ENCODE peak calls at places on chromosomes 16 and 17, in four cellular contexts. One of them, this sample, is unnamed.

GRCh38 chr16:80570106-80570478 is 29.3 kb downstream of the DYNLRB2 start:
- DNase-seq in lung: no peak
- DNase-seq in neural crest cell: no peak
- DNase-seq in esophagus squamous epithelium: no peak
- DNase-seq in this sample: peak; percentile 6

GRCh38 chr17:68437979-68438877 is 19.1 kb downstream of the WIPI1 start:
- DNase-seq in lung: no peak
- DNase-seq in neural crest cell: no peak
- DNase-seq in esophagus squamous epithelium: no peak
- DNase-seq in this sample: no peak

GRCh38 chr16:85612191-85612800 is 826 bp upstream of the GSE1 start:
- DNase-seq in lung: peak; percentile 93
- DNase-seq in neural crest cell: no peak
- DNase-seq in esophagus squamous epithelium: no peak
- DNase-seq in this sample: peak; percentile 97

GRCh38 chr16:26530584-26531289 is 536.0 kb upstream of the C16orf82 start:
- DNase-seq in lung: no peak
- DNase-seq in neural crest cell: no peak
- DNase-seq in esophagus squamous epithelium: no peak
- DNase-seq in this sample: no peak

GRCh38 chr16:84616515-84616914 is 1.4 kb downstream of the COTL1 start:
- DNase-seq in lung: no peak
- DNase-seq in neural crest cell: no peak
- DNase-seq in esophagus squamous epithelium: no peak
- DNase-seq in this sample: no peak

GRCh38 chr17:47800686-47801085 is 20.9 kb downstream of the OSBPL7 start:
- DNase-seq in lung: no peak
- DNase-seq in neural crest cell: no peak
- DNase-seq in esophagus squamous epithelium: no peak
- DNase-seq in this sample: no peak

GRCh38 chr16:84652565-84652964 is 4.3 kb downstream of the KLHL36 start:
- DNase-seq in lung: no peak
- DNase-seq in neural crest cell: no peak
- DNase-seq in esophagus squamous epithelium: no peak
- DNase-seq in this sample: no peak

GRCh38 chr16:19354371-19354770 is 63.3 kb upstream of the TMC5 start:
- DNase-seq in lung: no peak
- DNase-seq in neural crest cell: no peak
- DNase-seq in esophagus squamous epithelium: no peak
- DNase-seq in this sample: no peak

GRCh38 chr16:82229800-82230619 is 60.0 kb upstream of the MPHOSPH6 start:
- DNase-seq in lung: peak; percentile 75
- DNase-seq in neural crest cell: peak; percentile 81
- DNase-seq in esophagus squamous epithelium: no peak
- DNase-seq in this sample: peak; percentile 73

GRCh38 chr16:13168091-13168572 is 266.7 kb downstream of the SHISA9 start:
- DNase-seq in lung: no peak
- DNase-seq in neural crest cell: no peak
- DNase-seq in esophagus squamous epithelium: no peak
- DNase-seq in this sample: no peak

GRCh38 chr17:46942441-46943217 is 19.7 kb downstream of the GOSR2 start:
- DNase-seq in lung: peak; percentile 58
- DNase-seq in neural crest cell: peak; percentile 77
- DNase-seq in esophagus squamous epithelium: no peak
- DNase-seq in this sample: peak; percentile 76

GRCh38 chr16:64153718-64154117 is 968.1 kb downstream of the CDH11 start:
- DNase-seq in lung: no peak
- DNase-seq in neural crest cell: no peak
- DNase-seq in esophagus squamous epithelium: no peak
- DNase-seq in this sample: peak; percentile 52

GRCh38 chr16:65889533-65889966 is 476.9 kb upstream of the CDH5 start:
- DNase-seq in lung: no peak
- DNase-seq in neural crest cell: no peak
- DNase-seq in esophagus squamous epithelium: no peak
- DNase-seq in this sample: no peak

GRCh38 chr16:74297296-74297665 is 667 bp downstream of the PSMD7 start:
- DNase-seq in lung: no peak
- DNase-seq in neural crest cell: no peak
- DNase-seq in esophagus squamous epithelium: no peak
- DNase-seq in this sample: peak; percentile 14

GRCh38 chr17:9200197-9200662 is 178.9 kb downstream of the NTN1 start:
- DNase-seq in lung: no peak
- DNase-seq in neural crest cell: no peak
- DNase-seq in esophagus squamous epithelium: no peak
- DNase-seq in this sample: no peak

GRCh38 chr16:46848768-46849764 is 18.1 kb upstream of the C16orf87 start:
- DNase-seq in lung: no peak
- DNase-seq in neural crest cell: no peak
- DNase-seq in esophagus squamous epithelium: no peak
- DNase-seq in this sample: no peak

GRCh38 chr16:16143038-16143763 is 80.1 kb downstream of the ABCC6 start:
- DNase-seq in lung: no peak
- DNase-seq in neural crest cell: no peak
- DNase-seq in esophagus squamous epithelium: no peak
- DNase-seq in this sample: no peak

GRCh38 chr16:4110680-4111079 is 5.6 kb downstream of the ADCY9 start:
- DNase-seq in lung: peak; percentile 50
- DNase-seq in neural crest cell: no peak
- DNase-seq in esophagus squamous epithelium: no peak
- DNase-seq in this sample: no peak

GRCh38 chr17:60305141-60305540 is 86.8 kb downstream of the USP32 start:
- DNase-seq in lung: no peak
- DNase-seq in neural crest cell: no peak
- DNase-seq in esophagus squamous epithelium: no peak
- DNase-seq in this sample: no peak

GRCh38 chr16:19137621-19138128 is 23.9 kb downstream of the ITPRIPL2 start:
- DNase-seq in lung: no peak
- DNase-seq in neural crest cell: no peak
- DNase-seq in esophagus squamous epithelium: no peak
- DNase-seq in this sample: no peak

GRCh38 chr17:82327289-82327688 is 6.3 kb downstream of the SECTM1 start:
- DNase-seq in lung: no peak
- DNase-seq in neural crest cell: no peak
- DNase-seq in esophagus squamous epithelium: no peak
- DNase-seq in this sample: no peak

GRCh38 chr17:82328994-82329507 is 4.5 kb downstream of the SECTM1 start:
- DNase-seq in lung: no peak
- DNase-seq in neural crest cell: no peak
- DNase-seq in esophagus squamous epithelium: no peak
- DNase-seq in this sample: no peak

GRCh38 chr17:82327757-82328140 is 5.8 kb downstream of the SECTM1 start:
- DNase-seq in lung: no peak
- DNase-seq in neural crest cell: no peak
- DNase-seq in esophagus squamous epithelium: no peak
- DNase-seq in this sample: no peak

GRCh38 chr17:82329683-82330321 is 3.8 kb downstream of the SECTM1 start:
- DNase-seq in lung: no peak
- DNase-seq in neural crest cell: no peak
- DNase-seq in esophagus squamous epithelium: no peak
- DNase-seq in this sample: no peak

DNA sequence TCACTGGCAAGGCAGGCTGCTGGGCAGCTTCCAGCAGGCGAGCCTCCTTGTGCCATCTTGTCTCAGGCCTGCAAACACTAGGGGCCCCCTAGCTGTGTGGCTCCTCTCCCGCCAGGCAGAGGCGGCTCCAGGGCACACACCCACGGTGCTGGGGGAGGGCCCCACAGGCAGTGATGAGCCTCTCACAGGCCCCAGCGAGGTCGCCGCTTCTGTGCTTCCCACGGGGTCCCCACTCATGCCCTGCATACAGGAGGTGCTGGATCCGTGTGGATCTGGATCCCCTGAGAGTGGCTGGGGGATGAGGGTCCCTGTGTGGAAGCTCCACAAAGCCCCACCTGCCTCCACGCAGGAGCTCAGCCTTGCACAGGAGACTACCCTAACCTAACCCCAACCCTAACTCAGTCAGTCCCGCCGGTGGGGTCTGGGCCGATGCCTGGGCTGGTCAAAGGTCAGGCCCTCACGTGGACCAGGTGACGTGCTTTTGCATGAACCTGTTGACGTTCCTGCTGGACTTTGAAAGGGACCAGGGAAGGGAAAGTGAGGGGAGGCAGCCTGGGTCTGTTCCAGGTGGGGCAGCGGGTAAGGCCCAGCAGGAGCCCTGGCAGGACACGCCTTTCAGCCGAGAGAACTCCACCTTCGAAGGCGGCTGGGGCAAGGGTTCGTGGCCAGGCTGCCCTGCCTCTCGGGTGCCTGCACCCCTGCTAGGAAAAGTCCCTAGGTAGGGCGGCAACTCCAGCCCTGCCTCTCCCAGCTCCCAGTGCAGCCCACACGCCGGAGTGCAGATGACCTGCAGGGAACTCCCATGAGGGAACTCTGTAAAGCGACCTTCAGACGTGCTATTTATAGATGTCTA is 5.2 kb downstream of the SECTM1 start:
- DNase-seq in lung: no peak
- DNase-seq in neural crest cell: no peak
- DNase-seq in esophagus squamous epithelium: no peak
- DNase-seq in this sample: no peak
- TF ChIP-seq CTCF in lung: no peak
- TF ChIP-seq CTCF in neural crest cell: no peak
- TF ChIP-seq CTCF in esophagus squamous epithelium: no peak
- TF ChIP-seq CTCF in this sample: no peak

DNA sequence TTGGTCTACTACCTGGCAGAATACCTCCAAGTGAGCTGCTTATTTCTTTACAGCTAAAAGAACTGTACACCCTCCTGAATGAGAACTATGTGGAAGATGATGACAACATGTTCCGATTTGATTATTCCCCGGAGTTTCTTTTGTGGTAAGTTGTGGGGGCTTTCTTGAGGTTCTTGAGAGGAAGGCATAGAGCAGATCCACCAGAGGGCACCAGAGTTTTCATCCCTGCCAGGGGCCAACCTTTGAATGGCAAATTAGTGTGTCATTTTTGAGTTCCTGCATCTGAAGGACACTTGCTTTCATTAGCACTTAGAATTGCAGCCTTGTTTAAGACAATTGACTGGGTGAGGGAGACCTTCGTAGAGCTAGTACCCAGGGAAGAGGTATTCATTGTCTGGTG is 35.0 kb downstream of the NMT1 start:
- DNase-seq in lung: no peak
- DNase-seq in neural crest cell: no peak
- DNase-seq in esophagus squamous epithelium: no peak
- DNase-seq in this sample: peak; percentile 43
- TF ChIP-seq CTCF in lung: peak; percentile 0
- TF ChIP-seq CTCF in neural crest cell: peak; percentile 55
- TF ChIP-seq CTCF in esophagus squamous epithelium: peak; percentile 50
- TF ChIP-seq CTCF in this sample: peak; percentile 73

GRCh38 chr17:29565643-29566472 is 979 bp downstream of the ABHD15 start:
- DNase-seq in lung: peak; percentile 46
- DNase-seq in neural crest cell: no peak
- DNase-seq in esophagus squamous epithelium: no peak
- DNase-seq in this sample: no peak
- TF ChIP-seq CTCF in lung: no peak
- TF ChIP-seq CTCF in neural crest cell: peak; percentile 35
- TF ChIP-seq CTCF in esophagus squamous epithelium: no peak
- TF ChIP-seq CTCF in this sample: no peak

GRCh38 chr16:78479723-78480122 is 380.3 kb downstream of the WWOX start:
- DNase-seq in lung: no peak
- DNase-seq in neural crest cell: no peak
- DNase-seq in esophagus squamous epithelium: no peak
- DNase-seq in this sample: no peak

GRCh38 chr16:78480588-78480987 is 381.1 kb downstream of the WWOX start:
- DNase-seq in lung: no peak
- DNase-seq in neural crest cell: no peak
- DNase-seq in esophagus squamous epithelium: no peak
- DNase-seq in this sample: no peak

GRCh38 chr16:78483124-78483992 is 383.9 kb downstream of the WWOX start:
- DNase-seq in lung: no peak
- DNase-seq in neural crest cell: no peak
- DNase-seq in esophagus squamous epithelium: no peak
- DNase-seq in this sample: no peak

GRCh38 chr16:78474762-78475161 is 375.3 kb downstream of the WWOX start:
- DNase-seq in lung: no peak
- DNase-seq in neural crest cell: no peak
- DNase-seq in esophagus squamous epithelium: no peak
- DNase-seq in this sample: no peak

GRCh38 chr16:78478267-78478821 is 378.9 kb downstream of the WWOX start:
- DNase-seq in lung: no peak
- DNase-seq in neural crest cell: no peak
- DNase-seq in esophagus squamous epithelium: no peak
- DNase-seq in this sample: no peak
- TF ChIP-seq CTCF in lung: no peak
- TF ChIP-seq CTCF in neural crest cell: no peak
- TF ChIP-seq CTCF in esophagus squamous epithelium: peak; percentile 21
- TF ChIP-seq CTCF in this sample: peak; percentile 12

DNA sequence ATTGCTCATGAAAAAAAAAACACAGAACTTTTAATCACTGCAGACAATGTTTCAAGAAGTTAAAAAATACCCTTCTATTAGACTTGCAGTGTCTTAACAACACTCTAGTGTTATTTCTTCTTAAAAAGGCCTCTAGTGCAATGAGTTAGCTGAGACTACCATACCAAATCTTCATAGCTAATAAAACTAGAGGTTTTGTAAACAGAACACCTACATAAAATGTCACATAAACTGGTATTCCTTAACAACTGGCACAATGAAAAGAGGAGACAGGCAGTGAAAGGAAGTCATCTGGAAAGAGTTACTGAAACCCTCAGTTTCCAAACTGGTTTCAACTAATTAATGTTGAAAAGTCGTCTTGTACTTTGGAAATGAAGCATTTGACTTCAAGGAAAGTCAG is 394.2 kb upstream of the PMFBP1 start:
- DNase-seq in lung: no peak
- DNase-seq in neural crest cell: no peak
- DNase-seq in esophagus squamous epithelium: no peak
- DNase-seq in this sample: no peak
- TF ChIP-seq CTCF in lung: no peak
- TF ChIP-seq CTCF in neural crest cell: no peak
- TF ChIP-seq CTCF in esophagus squamous epithelium: no peak
- TF ChIP-seq CTCF in this sample: no peak

GRCh38 chr16:50821586-50821985 is 79.7 kb downstream of the CYLD start:
- DNase-seq in lung: no peak
- DNase-seq in neural crest cell: no peak
- DNase-seq in esophagus squamous epithelium: no peak
- DNase-seq in this sample: no peak
- TF ChIP-seq CTCF in lung: no peak
- TF ChIP-seq CTCF in neural crest cell: no peak
- TF ChIP-seq CTCF in esophagus squamous epithelium: no peak
- TF ChIP-seq CTCF in this sample: peak; percentile 14

This sample was measured in AG10803.